ENCODE peak calls at places on chromosomes 12 and 14, in seven cellular contexts. O, N, J, C, A, K and V are unnamed samples.

GRCh38 chr12:120121766-120122293 is 5.3 kb upstream of the RAB35 start:
- DNase-seq in O (no peak), N (no peak), J (no peak), C (no peak), A (peak), K (no peak), V (no peak)

GRCh38 chr12:88775742-88776151 is 195.5 kb upstream of the KITLG start:
- DNase-seq in O (no peak), N (no peak), J (no peak), C (no peak), A (no peak), K (no peak), V (no peak)

GRCh38 chr14:102097441-102098135 is 10.7 kb upstream of the HSP90AA1 start:
- DNase-seq in O (no peak), N (no peak), J (no peak), C (no peak), A (no peak), K (no peak), V (no peak)

GRCh38 chr14:93072659-93073365 is 42.9 kb downstream of the ITPK1 start:
- DNase-seq in O (no peak), N (no peak), J (no peak), C (no peak), A (no peak), K (no peak), V (no peak)

GRCh38 chr12:82952946-82953345 is 266.2 kb downstream of the TMTC2 start:
- DNase-seq in O (no peak), N (no peak), J (no peak), C (no peak), A (no peak), K (no peak), V (no peak)

GRCh38 chr14:92573761-92574498 is 60.3 kb downstream of the RIN3 start:
- DNase-seq in O (no peak), N (no peak), J (no peak), C (no peak), A (no peak), K (no peak), V (no peak)

GRCh38 chr12:68580911-68581310 is 29.8 kb upstream of the RAP1B start:
- DNase-seq in O (no peak), N (no peak), J (no peak), C (no peak), A (no peak), K (no peak), V (no peak)

GRCh38 chr12:2288001-2288400 is 235.2 kb downstream of the CACNA1C start:
- DNase-seq in O (no peak), N (no peak), J (no peak), C (no peak), A (no peak), K (peak), V (no peak)

GRCh38 chr14:72855913-72856312 is 38.0 kb downstream of the DPF3 start:
- DNase-seq in O (no peak), N (no peak), J (no peak), C (no peak), A (no peak), K (no peak), V (no peak)

GRCh38 chr12:8699714-8700113 is 1.9 kb downstream of the RIMKLB start:
- DNase-seq in O (no peak), N (no peak), J (no peak), C (no peak), A (no peak), K (no peak), V (no peak)

GRCh38 chr12:8779862-8780261 is 42.6 kb upstream of the A2ML1 start:
- DNase-seq in O (no peak), N (no peak), J (no peak), C (no peak), A (no peak), K (peak), V (no peak)

GRCh38 chr12:6264402-6265037 is 46.0 kb upstream of the PLEKHG6 start:
- DNase-seq in O (no peak), N (no peak), J (no peak), C (no peak), A (no peak), K (no peak), V (no peak)

GRCh38 chr12:68641138-68641537 is 30.4 kb downstream of the RAP1B start:
- DNase-seq in O (no peak), N (peak), J (no peak), C (no peak), A (peak), K (no peak), V (no peak)

GRCh38 chr12:10501031-10501430 is 4.7 kb upstream of the EIF2S3B start:
- DNase-seq in O (no peak), N (no peak), J (no peak), C (no peak), A (no peak), K (no peak), V (no peak)

GRCh38 chr14:50985124-50985815 is 41.0 kb upstream of the PYGL start:
- DNase-seq in O (no peak), N (no peak), J (no peak), C (no peak), A (no peak), K (no peak), V (no peak)

GRCh38 chr12:69039881-69040280 is 106.9 kb upstream of the CPM start:
- DNase-seq in O (no peak), N (no peak), J (no peak), C (no peak), A (no peak), K (peak), V (no peak)

GRCh38 chr12:123139926-123140674 is 10.8 kb downstream of the PITPNM2 start:
- DNase-seq in O (peak), N (no peak), J (no peak), C (no peak), A (no peak), K (no peak), V (peak)

GRCh38 chr12:57625261-57626032 is 7.6 kb downstream of the B4GALNT1 start:
- DNase-seq in O (no peak), N (no peak), J (no peak), C (no peak), A (no peak), K (no peak), V (no peak)

GRCh38 chr14:52349731-52350130 is 35.6 kb downstream of the PTGER2 start:
- DNase-seq in O (no peak), N (no peak), J (no peak), C (no peak), A (no peak), K (no peak), V (no peak)

GRCh38 chr14:69372146-69372545 is 26.0 kb downstream of the ERH start:
- DNase-seq in O (no peak), N (no peak), J (no peak), C (no peak), A (no peak), K (no peak), V (no peak)

GRCh38 chr14:70886421-70887206 is 20.6 kb upstream of the PCNX1 start:
- DNase-seq in O (no peak), N (no peak), J (no peak), C (no peak), A (peak), K (peak), V (no peak)

GRCh38 chr12:100974747-100975146 is 180.2 kb downstream of the ANO4 start:
- DNase-seq in O (no peak), N (no peak), J (no peak), C (no peak), A (no peak), K (no peak), V (no peak)

GRCh38 chr12:54984602-54985376 is at the start of gene TESPA1:
- DNase-seq in O (peak), N (peak), J (no peak), C (no peak), A (peak), K (peak), V (peak)

GRCh38 chr14:28382460-28383220 is 383.9 kb upstream of the FOXG1 start:
- DNase-seq in O (no peak), N (no peak), J (no peak), C (no peak), A (no peak), K (no peak), V (no peak)

GRCh38 chr12:69575346-69575745 is 9.9 kb upstream of the CCT2 start:
- DNase-seq in O (no peak), N (no peak), J (no peak), C (no peak), A (no peak), K (no peak), V (no peak)

GRCh38 chr12:121159467-121160307 is 27.0 kb downstream of the P2RX7 start:
- DNase-seq in O (no peak), N (no peak), J (no peak), C (no peak), A (peak), K (no peak), V (no peak)

GRCh38 chr12:22018860-22019259 is 27.2 kb upstream of the CMAS start:
- DNase-seq in O (no peak), N (no peak), J (no peak), C (no peak), A (no peak), K (peak), V (no peak)

GRCh38 chr14:52473557-52473956 is 78.7 kb downstream of the TXNDC16 start:
- DNase-seq in O (no peak), N (no peak), J (no peak), C (no peak), A (no peak), K (peak), V (no peak)

GRCh38 chr12:109310247-109311125 is 1.4 kb upstream of the FOXN4 start:
- DNase-seq in O (no peak), N (no peak), J (no peak), C (no peak), A (no peak), K (no peak), V (no peak)

GRCh38 chr14:24277606-24278321 is 6.4 kb upstream of the RABGGTA start:
- DNase-seq in O (no peak), N (no peak), J (no peak), C (no peak), A (no peak), K (peak), V (peak)

GRCh38 chr12:9041321-9041720 is 52.0 kb downstream of the KLRG1 start:
- DNase-seq in O (no peak), N (no peak), J (no peak), C (no peak), A (no peak), K (no peak), V (peak)

GRCh38 chr12:123529636-123530035 is 3.9 kb downstream of the RILPL1 start:
- DNase-seq in O (no peak), N (no peak), J (no peak), C (no peak), A (no peak), K (no peak), V (no peak)

GRCh38 chr14:68564826-68565760 is 227.8 kb downstream of the ZFP36L1 start:
- DNase-seq in O (no peak), N (no peak), J (no peak), C (no peak), A (no peak), K (no peak), V (no peak)

GRCh38 chr14:94633116-94633515 is 20.9 kb downstream of the SERPINA3 start:
- DNase-seq in O (no peak), N (no peak), J (no peak), C (no peak), A (no peak), K (no peak), V (no peak)

GRCh38 chr12:122951979-122952892 is 14.0 kb downstream of the ABCB9 start:
- DNase-seq in O (peak), N (peak), J (peak), C (peak), A (no peak), K (peak), V (peak)

GRCh38 chr14:51422704-51423103 is 182.7 kb downstream of the TMX1 start:
- DNase-seq in O (no peak), N (no peak), J (no peak), C (no peak), A (no peak), K (no peak), V (no peak)